ENCODE peak calls at places on chromosomes 4 and X, in four cellular contexts. One of them, this sample, is unnamed.

GRCh38 chr4:898869-899555 is 33.1 kb downstream of the GAK start:
- DNase-seq in astrocyte: no peak
- DNase-seq in activated CD4-positive, alpha-beta T cell treated with anti-CD3 and anti-CD28 coated beads, Interleukin-2, amount 50 U/mL, for 24 hours: no peak
- DNase-seq in central memory CD4-positive, alpha-beta T cell: no peak
- DNase-seq in this sample: no peak

GRCh38 chr4:25441519-25442117 is 64.6 kb downstream of the ANAPC4 start:
- DNase-seq in astrocyte: peak; percentile 36
- DNase-seq in activated CD4-positive, alpha-beta T cell treated with anti-CD3 and anti-CD28 coated beads, Interleukin-2, amount 50 U/mL, for 24 hours: no peak
- DNase-seq in central memory CD4-positive, alpha-beta T cell: no peak
- DNase-seq in this sample: peak; percentile 73

GRCh38 chrX:136767104-136767941 is 13.4 kb downstream of the ARHGEF6 start:
- DNase-seq in central memory CD4-positive, alpha-beta T cell: peak; percentile 43
- DNase-seq in activated CD4-positive, alpha-beta T cell treated with anti-CD3 and anti-CD28 coated beads, Interleukin-2, amount 50 U/mL, for 24 hours: no peak
- DNase-seq in astrocyte: peak; percentile 52
- DNase-seq in this sample: peak; percentile 30

GRCh38 chrX:18983711-18984380 is at the start of gene PHKA2:
- DNase-seq in central memory CD4-positive, alpha-beta T cell: peak; percentile 8
- DNase-seq in astrocyte: peak; percentile 18
- DNase-seq in activated CD4-positive, alpha-beta T cell treated with anti-CD3 and anti-CD28 coated beads, Interleukin-2, amount 50 U/mL, for 24 hours: peak; percentile 4
- DNase-seq in this sample: no peak

GRCh38 chr4:5711479-5712184 is 631 bp downstream of the EVC start:
- DNase-seq in central memory CD4-positive, alpha-beta T cell: no peak
- DNase-seq in activated CD4-positive, alpha-beta T cell treated with anti-CD3 and anti-CD28 coated beads, Interleukin-2, amount 50 U/mL, for 24 hours: no peak
- DNase-seq in astrocyte: peak; percentile 68
- DNase-seq in this sample: peak; percentile 68

GRCh38 chr4:139609647-139610046 is 53.6 kb upstream of the SETD7 start:
- DNase-seq in central memory CD4-positive, alpha-beta T cell: no peak
- DNase-seq in astrocyte: peak; percentile 49
- DNase-seq in activated CD4-positive, alpha-beta T cell treated with anti-CD3 and anti-CD28 coated beads, Interleukin-2, amount 50 U/mL, for 24 hours: no peak
- DNase-seq in this sample: peak; percentile 77

GRCh38 chr4:14853186-14853946 is 148.9 kb upstream of the CPEB2 start:
- DNase-seq in central memory CD4-positive, alpha-beta T cell: no peak
- DNase-seq in activated CD4-positive, alpha-beta T cell treated with anti-CD3 and anti-CD28 coated beads, Interleukin-2, amount 50 U/mL, for 24 hours: no peak
- DNase-seq in astrocyte: peak; percentile 95
- DNase-seq in this sample: peak; percentile 97

GRCh38 chr4:85968945-85969830 is 390.7 kb downstream of the MAPK10 start:
- DNase-seq in central memory CD4-positive, alpha-beta T cell: no peak
- DNase-seq in activated CD4-positive, alpha-beta T cell treated with anti-CD3 and anti-CD28 coated beads, Interleukin-2, amount 50 U/mL, for 24 hours: no peak
- DNase-seq in astrocyte: peak; percentile 67
- DNase-seq in this sample: peak; percentile 71

GRCh38 chr4:108193891-108194672 is 25.4 kb upstream of the LEF1 start:
- DNase-seq in central memory CD4-positive, alpha-beta T cell: no peak
- DNase-seq in activated CD4-positive, alpha-beta T cell treated with anti-CD3 and anti-CD28 coated beads, Interleukin-2, amount 50 U/mL, for 24 hours: no peak
- DNase-seq in astrocyte: no peak
- DNase-seq in this sample: peak; percentile 6

GRCh38 chr4:88457307-88458090 is 580 bp downstream of the HERC5 start:
- DNase-seq in astrocyte: peak; percentile 8
- DNase-seq in central memory CD4-positive, alpha-beta T cell: no peak
- DNase-seq in activated CD4-positive, alpha-beta T cell treated with anti-CD3 and anti-CD28 coated beads, Interleukin-2, amount 50 U/mL, for 24 hours: peak; percentile 9
- DNase-seq in this sample: peak; percentile 25

GRCh38 chrX:132505116-132505515 is 16.3 kb upstream of the MBNL3 start:
- DNase-seq in central memory CD4-positive, alpha-beta T cell: no peak
- DNase-seq in activated CD4-positive, alpha-beta T cell treated with anti-CD3 and anti-CD28 coated beads, Interleukin-2, amount 50 U/mL, for 24 hours: no peak
- DNase-seq in astrocyte: no peak
- DNase-seq in this sample: peak; percentile 23

GRCh38 chr4:8745036-8745827 is 126.4 kb downstream of the HMX1 start:
- DNase-seq in activated CD4-positive, alpha-beta T cell treated with anti-CD3 and anti-CD28 coated beads, Interleukin-2, amount 50 U/mL, for 24 hours: no peak
- DNase-seq in central memory CD4-positive, alpha-beta T cell: no peak
- DNase-seq in astrocyte: no peak
- DNase-seq in this sample: no peak

GRCh38 chr4:1191621-1192020 is 19.2 kb upstream of the SPON2 start:
- DNase-seq in astrocyte: no peak
- DNase-seq in central memory CD4-positive, alpha-beta T cell: no peak
- DNase-seq in activated CD4-positive, alpha-beta T cell treated with anti-CD3 and anti-CD28 coated beads, Interleukin-2, amount 50 U/mL, for 24 hours: no peak
- DNase-seq in this sample: no peak

GRCh38 chrX:44705817-44706551 is 137.8 kb upstream of the DUSP21 start:
- DNase-seq in astrocyte: no peak
- DNase-seq in central memory CD4-positive, alpha-beta T cell: no peak
- DNase-seq in activated CD4-positive, alpha-beta T cell treated with anti-CD3 and anti-CD28 coated beads, Interleukin-2, amount 50 U/mL, for 24 hours: no peak
- DNase-seq in this sample: no peak

GRCh38 chr4:131257241-131257640 is 1891.9 kb upstream of the PCDH10 start:
- DNase-seq in activated CD4-positive, alpha-beta T cell treated with anti-CD3 and anti-CD28 coated beads, Interleukin-2, amount 50 U/mL, for 24 hours: no peak
- DNase-seq in central memory CD4-positive, alpha-beta T cell: no peak
- DNase-seq in astrocyte: no peak
- DNase-seq in this sample: no peak

This sample was measured in iris pigment epithelial cell.